ENCODE peak calls at places on chromosomes 11 and 22, in six cellular contexts. V is lung, J is WERI-Rb-1, W is GM23338, T is IMR-90, N is body of pancreas. S is an unnamed sample.

GRCh38 chr11:113014731-113015455 is 53.7 kb downstream of the NCAM1 start:
- DNase-seq in V (no peak), J (peak; percentile 53), W (peak; percentile 5), T (no peak), N (peak; percentile 34), S (no peak)

GRCh38 chr22:48743601-48744282 is 1083.9 kb downstream of the BRD1 start:
- DNase-seq in V (no peak), J (no peak), W (no peak), T (no peak), N (no peak), S (no peak)

GRCh38 chr11:1139441-1140066 is 18.2 kb upstream of the MUC5AC start:
- DNase-seq in V (no peak), J (no peak), W (no peak), T (peak; percentile 91), N (no peak), S (no peak)

GRCh38 chr11:14065153-14065552 is 102.6 kb downstream of the SPON1 start:
- DNase-seq in V (no peak), J (no peak), W (no peak), T (no peak), N (no peak), S (no peak)

GRCh38 chr11:12531681-12532080 is 142.5 kb upstream of the TEAD1 start:
- DNase-seq in V (no peak), J (no peak), W (no peak), T (peak; percentile 72), N (no peak), S (no peak)

GRCh38 chr22:41001722-41002122 is 50.5 kb downstream of the RBX1 start:
- DNase-seq in V (no peak), J (no peak), W (no peak), T (peak; percentile 44), N (no peak), S (no peak)

GRCh38 chr11:86676533-86677154 is 4.2 kb upstream of the ME3 start:
- DNase-seq in V (no peak), J (peak; percentile 57), W (peak; percentile 93), T (no peak), N (no peak), S (no peak)

GRCh38 chr11:62737196-62737595 is 8.9 kb downstream of the TTC9C start:
- DNase-seq in V (no peak), J (no peak), W (no peak), T (no peak), N (no peak), S (no peak)

GRCh38 chr22:29080061-29080975 is 7.5 kb downstream of the KREMEN1 start:
- DNase-seq in V (no peak), J (peak; percentile 27), W (no peak), T (no peak), N (peak; percentile 17), S (no peak)

GRCh38 chr22:32050678-32051515 is 7.8 kb downstream of the SLC5A1 start:
- DNase-seq in V (peak; percentile 34), J (no peak), W (peak; percentile 58), T (peak; percentile 79), N (peak; percentile 38), S (no peak)

GRCh38 chr11:8309862-8310261 is 46.2 kb upstream of the LMO1 start:
- DNase-seq in V (no peak), J (peak; percentile 79), W (peak; percentile 27), T (no peak), N (peak; percentile 54), S (no peak)
- TF ChIP-seq CTCF in V (no peak), J (peak; percentile 93), W (peak; percentile 56), T (no peak), N (peak; percentile 69), S (peak; percentile 47)

GRCh38 chr11:133249530-133249929 is 282.8 kb downstream of the OPCML start:
- DNase-seq in V (no peak), J (no peak), W (no peak), T (no peak), N (no peak), S (no peak)
- TF ChIP-seq CTCF in V (no peak), J (no peak), W (no peak), T (no peak), N (no peak), S (no peak)

DNA sequence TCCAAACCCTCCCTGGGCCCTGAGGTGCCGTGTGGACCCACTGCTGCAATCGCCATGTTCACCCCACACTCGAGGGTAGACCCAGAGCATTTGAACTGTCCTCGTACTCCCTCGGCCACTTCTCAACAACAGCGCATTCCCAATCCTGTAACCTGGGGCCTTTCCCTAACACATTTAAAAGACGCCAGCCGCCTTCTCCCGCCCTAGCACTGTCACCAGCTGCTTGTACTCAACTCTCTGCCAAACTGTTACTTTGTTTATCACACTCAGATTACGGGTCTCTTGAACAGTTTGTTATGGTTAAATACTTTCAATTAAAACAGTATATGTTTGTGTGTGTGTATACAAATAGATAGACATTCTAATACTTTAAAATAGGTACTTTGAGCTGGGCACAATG is 20.7 kb downstream of the CDKN1C start:
- DNase-seq in V (no peak), J (no peak), W (no peak), T (no peak), N (no peak), S (no peak)
- TF ChIP-seq CTCF in V (no peak), J (no peak), W (no peak), T (no peak), N (no peak), S (no peak)

GRCh38 chr11:30314625-30315024 is 8.3 kb upstream of the ARL14EP start:
- DNase-seq in V (no peak), J (no peak), W (peak; percentile 27), T (peak; percentile 34), N (no peak), S (no peak)
- TF ChIP-seq CTCF in V (no peak), J (peak; percentile 31), W (peak; percentile 43), T (peak; percentile 44), N (no peak), S (peak; percentile 46)

DNA sequence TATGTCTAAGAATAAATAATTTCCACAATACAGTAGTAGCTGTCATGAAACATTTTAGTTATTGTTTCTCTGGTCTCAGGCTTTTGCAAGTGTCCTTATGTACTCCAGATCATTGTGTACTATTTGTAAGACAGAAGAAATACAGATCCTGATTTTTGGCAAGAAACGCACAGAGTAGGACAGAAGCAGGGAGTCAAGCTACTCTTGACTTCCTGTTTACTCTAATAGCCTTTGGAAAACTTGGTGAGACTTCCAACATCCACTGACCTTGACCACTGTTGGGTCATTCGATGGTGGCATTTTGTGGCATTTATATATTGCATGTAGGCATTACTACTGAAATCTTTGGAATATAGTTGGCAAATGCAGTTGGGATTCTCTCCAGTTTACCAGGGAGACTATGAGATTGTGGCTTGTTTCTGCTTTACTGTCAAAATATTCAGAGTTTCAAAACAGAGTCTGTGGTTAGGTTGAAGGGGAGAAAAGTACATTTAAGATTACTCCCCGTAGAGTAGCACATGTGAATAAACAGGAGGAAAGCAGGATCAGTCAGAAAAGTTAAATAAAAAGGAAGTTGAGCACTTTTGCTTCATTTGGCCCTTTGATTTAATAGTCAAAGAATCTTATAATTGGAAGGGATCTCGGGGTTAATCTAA is 726.1 kb upstream of the CCDC90B start:
- DNase-seq in V (no peak), J (no peak), W (no peak), T (no peak), N (no peak), S (no peak)
- TF ChIP-seq CTCF in V (no peak), J (no peak), W (no peak), T (no peak), N (no peak), S (no peak)

GRCh38 chr22:44050766-44051747 is 27.0 kb downstream of the PARVB start:
- DNase-seq in V (no peak), J (no peak), W (no peak), T (no peak), N (no peak), S (no peak)
- TF ChIP-seq CTCF in V (no peak), J (no peak), W (no peak), T (no peak), N (no peak), S (no peak)

GRCh38 chr11:59281177-59281576 is 68.5 kb upstream of the MPEG1 start:
- DNase-seq in V (no peak), J (no peak), W (no peak), T (no peak), N (no peak), S (no peak)
- TF ChIP-seq CTCF in V (no peak), J (no peak), W (no peak), T (no peak), N (peak; percentile 12), S (no peak)

S was measured in D721Med.